ENCODE peak calls at places on chromosome 18, in seven cellular contexts. O is coronary artery, B is heart right ventricle, N is tibial nerve, L is colonic mucosa, R is GM23338, T is right lobe of liver. Z is an unnamed sample.

GRCh38 chr18:40094441-40094840 is 1860.6 kb upstream of the PIK3C3 start:
- DNase-seq in O (no peak), B (no peak), N (no peak), L (no peak), R (no peak), T (no peak), Z (no peak)

GRCh38 chr18:74249181-74249968 is 42.4 kb downstream of the CYB5A start:
- DNase-seq in O (no peak), B (no peak), N (no peak), L (no peak), R (no peak), T (peak), Z (peak)

GRCh38 chr18:34121157-34121807 is 103.4 kb downstream of the NOL4 start:
- DNase-seq in O (no peak), B (no peak), N (no peak), L (no peak), R (no peak), T (peak), Z (no peak)

GRCh38 chr18:56358608-56359007 is 279.8 kb downstream of the TXNL1 start:
- DNase-seq in O (no peak), B (no peak), N (no peak), L (no peak), R (peak), T (no peak), Z (no peak)

GRCh38 chr18:59902180-59902992 is 2.6 kb downstream of the PMAIP1 start:
- DNase-seq in O (no peak), B (no peak), N (no peak), L (no peak), R (no peak), T (no peak), Z (no peak)

GRCh38 chr18:73774836-73775509 is 372.7 kb downstream of the FBXO15 start:
- DNase-seq in O (no peak), B (peak), N (no peak), L (no peak), R (peak), T (no peak), Z (no peak)

GRCh38 chr18:7871560-7872456 is 304.7 kb downstream of the PTPRM start:
- DNase-seq in O (no peak), B (no peak), N (no peak), L (no peak), R (no peak), T (no peak), Z (no peak)

GRCh38 chr18:56115072-56116038 is 523.0 kb downstream of the TXNL1 start:
- DNase-seq in O (no peak), B (no peak), N (no peak), L (no peak), R (no peak), T (no peak), Z (no peak)

GRCh38 chr18:51767293-51767692 is 569.8 kb upstream of the MEX3C start:
- DNase-seq in O (no peak), B (no peak), N (no peak), L (no peak), R (no peak), T (no peak), Z (no peak)

GRCh38 chr18:53586923-53587322 is 637.5 kb downstream of the MBD2 start:
- DNase-seq in O (no peak), B (no peak), N (no peak), L (no peak), R (no peak), T (no peak), Z (no peak)

GRCh38 chr18:63074987-63075404 is 244.6 kb downstream of the BCL2 start:
- DNase-seq in O (peak), B (peak), N (peak), L (peak), R (peak), T (peak), Z (no peak)

GRCh38 chr18:24317370-24317769 is 80.3 kb downstream of the OSBPL1A start:
- DNase-seq in O (no peak), B (no peak), N (no peak), L (no peak), R (no peak), T (no peak), Z (no peak)

GRCh38 chr18:6963452-6964097 is 154.0 kb downstream of the LAMA1 start:
- DNase-seq in O (no peak), B (no peak), N (no peak), L (no peak), R (no peak), T (no peak), Z (no peak)

GRCh38 chr18:24831091-24831490 is 370.7 kb downstream of the HRH4 start:
- DNase-seq in O (no peak), B (no peak), N (no peak), L (no peak), R (no peak), T (no peak), Z (no peak)

GRCh38 chr18:5943514-5943913 is 48.2 kb upstream of the TMEM200C start:
- DNase-seq in O (no peak), B (no peak), N (no peak), L (no peak), R (no peak), T (no peak), Z (no peak)

GRCh38 chr18:44130365-44130942 is 550.2 kb upstream of the SETBP1 start:
- DNase-seq in O (no peak), B (no peak), N (no peak), L (peak), R (peak), T (no peak), Z (no peak)

GRCh38 chr18:50424877-50425690 is 50.2 kb downstream of the SKA1 start:
- DNase-seq in O (no peak), B (peak), N (no peak), L (no peak), R (no peak), T (peak), Z (no peak)

GRCh38 chr18:35835366-35835765 is 137.1 kb upstream of the RMP24 start:
- DNase-seq in O (no peak), B (no peak), N (no peak), L (no peak), R (no peak), T (no peak), Z (no peak)
- TF ChIP-seq CTCF in O (no peak), B (no peak), N (no peak), L (no peak), R (no peak), T (no peak), Z (no peak)

DNA sequence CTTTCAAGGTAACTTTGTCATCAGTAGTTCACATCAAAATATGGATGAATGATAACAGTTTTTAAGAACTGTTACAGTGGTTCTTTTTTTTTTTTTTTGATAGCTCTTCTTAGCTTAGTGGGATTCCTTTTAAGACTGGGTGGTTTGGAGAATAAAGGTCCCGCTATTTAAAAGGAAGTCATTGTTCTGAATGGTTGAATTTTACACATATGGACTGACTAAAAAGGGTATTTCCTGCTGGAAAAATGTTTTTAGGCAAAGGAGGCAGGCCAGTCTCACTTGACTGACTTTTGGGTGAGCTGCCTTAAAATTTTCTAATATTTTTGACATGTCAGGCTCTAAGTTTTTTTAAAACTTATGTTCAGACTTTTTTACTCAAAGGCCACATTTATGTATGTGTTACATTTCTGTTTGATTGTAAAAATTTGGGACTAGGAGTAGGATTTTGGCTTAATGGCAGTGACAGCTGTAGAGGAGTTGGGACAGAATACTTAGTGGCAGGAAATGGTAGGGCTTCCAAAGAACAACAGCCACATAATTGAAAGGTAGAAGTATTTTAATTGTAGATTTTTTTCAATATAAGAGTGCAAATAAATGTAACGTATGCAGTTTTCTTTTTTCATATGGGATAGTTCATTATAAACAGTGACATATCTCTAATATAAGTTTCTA is 13.7 kb downstream of the VAPA start:
- DNase-seq in O (no peak), B (no peak), N (no peak), L (no peak), R (no peak), T (no peak), Z (no peak)
- TF ChIP-seq CTCF in O (no peak), B (no peak), N (no peak), L (no peak), R (no peak), T (no peak), Z (no peak)

GRCh38 chr18:48974304-48975220 is 23.8 kb upstream of the SMAD7 start:
- DNase-seq in O (no peak), B (peak), N (no peak), L (no peak), R (no peak), T (no peak), Z (no peak)
- TF ChIP-seq CTCF in O (no peak), B (no peak), N (no peak), L (no peak), R (peak), T (no peak), Z (no peak)

DNA sequence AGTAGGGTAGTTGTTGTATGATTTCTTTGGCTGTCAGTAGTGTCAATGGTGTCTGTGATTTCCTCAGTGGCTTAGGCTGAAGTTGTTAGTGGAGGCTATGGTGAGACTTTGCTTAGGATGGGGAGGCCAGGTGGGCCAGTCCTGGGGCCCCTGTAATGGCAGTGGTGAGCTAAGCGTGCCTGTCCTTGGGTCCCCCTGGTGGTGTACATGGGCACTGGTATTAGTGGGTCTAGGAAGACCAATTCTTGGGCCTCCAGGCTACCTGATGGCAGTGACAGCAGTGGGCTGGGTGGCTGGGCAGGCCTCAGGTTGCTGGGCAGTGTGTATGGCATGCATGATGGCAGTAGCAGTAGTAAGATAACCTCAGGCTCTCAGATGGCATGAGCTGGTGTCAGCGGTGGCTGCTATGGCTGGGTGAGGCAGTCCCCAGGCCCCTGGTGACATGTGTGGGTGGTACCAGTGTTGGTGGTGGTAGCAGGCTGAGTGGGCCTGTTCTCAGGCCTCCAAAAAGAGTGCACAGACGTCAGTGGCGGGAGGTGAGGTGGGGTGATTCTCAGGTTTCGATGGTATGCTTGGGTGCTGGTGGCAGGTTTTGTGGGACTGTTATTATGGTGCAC is 103.2 kb downstream of the KLHL14 start:
- DNase-seq in O (no peak), B (no peak), N (no peak), L (no peak), R (peak), T (no peak), Z (no peak)
- TF ChIP-seq CTCF in O (no peak), B (no peak), N (no peak), L (no peak), R (peak), T (no peak), Z (no peak)

GRCh38 chr18:48825101-48825745 is 125.5 kb downstream of the SMAD7 start:
- DNase-seq in O (peak), B (no peak), N (no peak), L (peak), R (no peak), T (peak), Z (no peak)
- TF ChIP-seq CTCF in O (no peak), B (no peak), N (no peak), L (no peak), R (no peak), T (no peak), Z (no peak)

DNA sequence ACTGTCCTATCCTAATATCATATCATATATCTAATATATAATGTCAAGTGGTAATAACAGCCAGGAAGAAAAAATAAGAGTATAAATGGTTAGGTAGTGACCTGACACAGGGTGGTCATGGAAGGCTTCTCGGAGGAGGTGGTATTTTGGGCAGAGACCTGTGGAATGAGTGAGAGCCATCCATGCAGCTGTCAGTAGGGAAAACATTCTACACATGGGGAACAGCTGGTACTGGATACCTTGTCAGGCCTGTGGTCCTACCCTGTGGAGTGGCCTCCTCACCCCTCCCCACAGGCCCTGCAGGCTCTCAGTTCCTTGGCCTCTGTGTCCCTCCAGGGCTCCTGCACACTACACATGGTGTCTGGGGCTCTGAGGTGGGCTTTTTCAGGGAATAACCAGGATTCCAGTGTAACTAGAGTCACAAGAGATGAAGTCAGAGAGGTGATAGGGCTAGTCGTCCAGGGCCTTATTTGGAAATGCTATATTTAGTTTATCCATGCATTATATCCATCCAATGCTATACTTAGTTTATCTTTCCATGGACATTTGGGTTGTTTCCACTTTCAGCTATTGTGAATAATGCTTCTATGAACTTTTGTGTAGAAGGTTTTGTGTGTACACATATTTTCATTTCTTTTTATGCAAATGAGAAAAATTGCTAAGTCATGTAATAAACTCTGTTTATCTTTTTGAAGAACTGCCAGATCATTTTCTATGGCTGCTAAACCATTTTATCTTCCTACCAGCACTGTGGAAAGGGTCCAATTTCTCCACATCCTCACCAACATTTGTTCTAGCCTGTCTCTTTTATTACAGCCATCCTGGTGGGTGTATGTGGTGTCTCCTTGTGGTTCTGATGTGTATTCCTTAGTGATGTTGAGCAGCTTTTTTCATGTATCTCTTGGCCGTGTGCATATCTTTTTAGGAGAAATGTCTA is 75.6 kb downstream of the TPGS2 start:
- DNase-seq in O (no peak), B (no peak), N (no peak), L (no peak), R (no peak), T (no peak), Z (no peak)
- TF ChIP-seq CTCF in O (no peak), B (no peak), N (no peak), L (no peak), R (no peak), T (no peak), Z (no peak)

DNA sequence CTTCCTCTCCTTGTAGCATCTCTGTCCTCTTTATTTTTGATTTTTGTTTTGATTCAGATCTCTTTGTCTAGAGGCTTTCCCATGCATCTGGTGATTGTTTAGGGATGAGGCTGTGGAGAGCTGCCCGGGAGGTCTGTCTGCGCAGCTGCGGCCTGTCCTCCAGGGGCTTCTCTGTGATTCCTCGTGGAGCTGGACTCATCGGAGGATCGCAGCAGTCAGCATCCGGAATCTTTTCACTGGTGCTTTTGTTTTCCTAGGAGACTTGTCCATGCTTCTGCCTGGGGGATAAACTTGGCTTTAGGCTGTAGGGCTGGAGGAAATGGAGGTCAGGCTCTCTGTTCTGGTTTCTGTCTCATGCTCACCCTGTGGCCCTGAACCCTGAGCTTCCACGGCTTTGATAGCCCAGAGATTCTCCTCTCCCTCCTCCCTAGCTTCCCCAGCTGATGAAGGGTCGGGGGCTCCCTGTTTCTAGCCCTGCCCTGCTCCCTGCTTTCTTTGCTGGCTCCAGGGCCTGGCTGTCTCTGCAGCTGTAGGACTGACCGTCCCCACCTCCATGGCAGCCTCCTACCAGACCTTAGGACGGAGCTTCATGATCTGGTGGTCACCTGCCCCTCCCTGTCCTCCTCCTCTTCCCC is 35.5 kb downstream of the ZNF532 start:
- DNase-seq in O (no peak), B (peak), N (no peak), L (no peak), R (no peak), T (no peak), Z (no peak)
- TF ChIP-seq CTCF in O (no peak), B (no peak), N (no peak), L (no peak), R (no peak), T (no peak), Z (no peak)

GRCh38 chr18:23073996-23074606 is 61.2 kb upstream of the CABLES1 start:
- DNase-seq in O (no peak), B (no peak), N (no peak), L (no peak), R (no peak), T (no peak), Z (no peak)

GRCh38 chr18:23072079-23072478 is 63.2 kb upstream of the CABLES1 start:
- DNase-seq in O (no peak), B (no peak), N (no peak), L (no peak), R (no peak), T (no peak), Z (no peak)

GRCh38 chr18:23077493-23078256 is 57.6 kb upstream of the CABLES1 start:
- DNase-seq in O (no peak), B (no peak), N (no peak), L (no peak), R (peak), T (no peak), Z (no peak)
- TF ChIP-seq CTCF in O (no peak), B (no peak), N (no peak), L (peak), R (peak), T (peak), Z (no peak)

DNA sequence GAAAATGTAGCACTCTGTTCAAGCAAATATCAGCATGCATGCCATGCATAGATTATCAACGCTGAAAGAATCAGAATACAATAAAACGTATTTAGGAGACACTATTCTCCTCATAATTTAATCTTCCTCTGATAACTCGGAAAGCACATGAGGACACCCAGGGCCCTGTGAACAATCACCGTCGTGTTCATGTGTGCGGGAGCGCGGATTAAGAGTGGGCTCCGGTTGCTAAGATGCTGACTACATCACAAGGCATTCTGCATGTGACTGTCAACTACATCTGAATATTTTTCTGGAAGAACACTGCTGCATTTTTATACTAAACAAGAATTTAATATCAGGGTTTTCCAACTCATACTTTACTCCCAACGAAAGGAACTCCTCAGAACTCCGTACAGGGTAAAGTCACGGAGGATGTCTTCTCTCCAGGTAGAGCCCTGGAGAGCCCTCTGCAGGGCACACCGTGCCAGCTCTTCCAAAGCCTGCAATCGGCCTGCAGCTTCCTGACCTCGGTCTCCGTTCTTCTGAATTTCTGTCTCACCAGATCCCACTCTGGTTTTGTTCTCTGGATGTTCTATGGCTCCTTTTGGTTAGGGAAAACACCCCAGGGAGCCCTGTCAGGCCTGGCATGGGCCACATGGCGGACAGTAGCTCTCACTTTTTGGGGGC is 59.6 kb downstream of the ZNF516 start:
- DNase-seq in O (no peak), B (no peak), N (no peak), L (no peak), R (peak), T (no peak), Z (no peak)
- TF ChIP-seq CTCF in O (no peak), B (peak), N (no peak), L (no peak), R (peak), T (peak), Z (no peak)